ENCODE peak calls at places on chromosomes 13 and 19, in seven cellular contexts. One of them, this sample, is unnamed.

GRCh38 chr13:19959141-19959830 is 759 bp downstream of the ZMYM2 start:
- DNase-seq in stimulated activated CD8-positive, alpha-beta memory T cell treated with anti-CD3 and anti-CD28 coated beads, Interleukin-12 subunit alpha, Interleukin-12 subunit beta, amount 100 ng/mL, for 4 hours: peak; percentile 56
- DNase-seq in HCT116: peak; percentile 8
- DNase-seq in stimulated activated CD4-positive, alpha-beta T cell treated with anti-CD3 and anti-CD28 coated beads, Interleukin-1b, Interleukin-23, amount 100 ng/mL, for 4 hours: peak; percentile 57
- DNase-seq in CD8-positive, alpha-beta memory T cell: peak; percentile 70
- DNase-seq in A549: peak; percentile 19
- DNase-seq in RWPE1: peak; percentile 38
- DNase-seq in this sample: peak; percentile 71

GRCh38 chr13:48783181-48783630 is 129.5 kb downstream of the CYSLTR2 start:
- DNase-seq in stimulated activated CD8-positive, alpha-beta memory T cell treated with anti-CD3 and anti-CD28 coated beads, Interleukin-12 subunit alpha, Interleukin-12 subunit beta, amount 100 ng/mL, for 4 hours: no peak
- DNase-seq in HCT116: no peak
- DNase-seq in stimulated activated CD4-positive, alpha-beta T cell treated with anti-CD3 and anti-CD28 coated beads, Interleukin-1b, Interleukin-23, amount 100 ng/mL, for 4 hours: no peak
- DNase-seq in CD8-positive, alpha-beta memory T cell: no peak
- DNase-seq in A549: peak; percentile 10
- DNase-seq in RWPE1: peak; percentile 43
- DNase-seq in this sample: peak; percentile 11

GRCh38 chr13:108700421-108701170 is 71.2 kb downstream of the MYO16 start:
- DNase-seq in stimulated activated CD8-positive, alpha-beta memory T cell treated with anti-CD3 and anti-CD28 coated beads, Interleukin-12 subunit alpha, Interleukin-12 subunit beta, amount 100 ng/mL, for 4 hours: no peak
- DNase-seq in HCT116: no peak
- DNase-seq in stimulated activated CD4-positive, alpha-beta T cell treated with anti-CD3 and anti-CD28 coated beads, Interleukin-1b, Interleukin-23, amount 100 ng/mL, for 4 hours: no peak
- DNase-seq in CD8-positive, alpha-beta memory T cell: no peak
- DNase-seq in A549: peak; percentile 4
- DNase-seq in RWPE1: peak; percentile 31
- DNase-seq in this sample: no peak

GRCh38 chr19:32206065-32206464 is 139.3 kb upstream of the ZNF507 start:
- DNase-seq in stimulated activated CD8-positive, alpha-beta memory T cell treated with anti-CD3 and anti-CD28 coated beads, Interleukin-12 subunit alpha, Interleukin-12 subunit beta, amount 100 ng/mL, for 4 hours: no peak
- DNase-seq in HCT116: no peak
- DNase-seq in stimulated activated CD4-positive, alpha-beta T cell treated with anti-CD3 and anti-CD28 coated beads, Interleukin-1b, Interleukin-23, amount 100 ng/mL, for 4 hours: no peak
- DNase-seq in CD8-positive, alpha-beta memory T cell: no peak
- DNase-seq in A549: no peak
- DNase-seq in RWPE1: no peak
- DNase-seq in this sample: no peak

GRCh38 chr13:45231722-45232121 is 30.9 kb upstream of the KCTD4 start:
- DNase-seq in stimulated activated CD8-positive, alpha-beta memory T cell treated with anti-CD3 and anti-CD28 coated beads, Interleukin-12 subunit alpha, Interleukin-12 subunit beta, amount 100 ng/mL, for 4 hours: no peak
- DNase-seq in HCT116: no peak
- DNase-seq in stimulated activated CD4-positive, alpha-beta T cell treated with anti-CD3 and anti-CD28 coated beads, Interleukin-1b, Interleukin-23, amount 100 ng/mL, for 4 hours: no peak
- DNase-seq in CD8-positive, alpha-beta memory T cell: no peak
- DNase-seq in A549: no peak
- DNase-seq in RWPE1: no peak
- DNase-seq in this sample: no peak

GRCh38 chr19:38062959-38063786 is 156.2 kb downstream of the SIPA1L3 start:
- DNase-seq in stimulated activated CD8-positive, alpha-beta memory T cell treated with anti-CD3 and anti-CD28 coated beads, Interleukin-12 subunit alpha, Interleukin-12 subunit beta, amount 100 ng/mL, for 4 hours: no peak
- DNase-seq in HCT116: no peak
- DNase-seq in stimulated activated CD4-positive, alpha-beta T cell treated with anti-CD3 and anti-CD28 coated beads, Interleukin-1b, Interleukin-23, amount 100 ng/mL, for 4 hours: no peak
- DNase-seq in CD8-positive, alpha-beta memory T cell: no peak
- DNase-seq in A549: no peak
- DNase-seq in RWPE1: no peak
- DNase-seq in this sample: no peak

GRCh38 chr19:3175761-3176714 is 2.5 kb upstream of the S1PR4 start:
- DNase-seq in stimulated activated CD8-positive, alpha-beta memory T cell treated with anti-CD3 and anti-CD28 coated beads, Interleukin-12 subunit alpha, Interleukin-12 subunit beta, amount 100 ng/mL, for 4 hours: no peak
- DNase-seq in HCT116: peak; percentile 65
- DNase-seq in stimulated activated CD4-positive, alpha-beta T cell treated with anti-CD3 and anti-CD28 coated beads, Interleukin-1b, Interleukin-23, amount 100 ng/mL, for 4 hours: no peak
- DNase-seq in CD8-positive, alpha-beta memory T cell: peak; percentile 44
- DNase-seq in A549: no peak
- DNase-seq in RWPE1: peak; percentile 45
- DNase-seq in this sample: no peak

GRCh38 chr13:43551897-43552456 is 234.8 kb downstream of the ENOX1 start:
- DNase-seq in stimulated activated CD8-positive, alpha-beta memory T cell treated with anti-CD3 and anti-CD28 coated beads, Interleukin-12 subunit alpha, Interleukin-12 subunit beta, amount 100 ng/mL, for 4 hours: no peak
- DNase-seq in HCT116: no peak
- DNase-seq in stimulated activated CD4-positive, alpha-beta T cell treated with anti-CD3 and anti-CD28 coated beads, Interleukin-1b, Interleukin-23, amount 100 ng/mL, for 4 hours: no peak
- DNase-seq in CD8-positive, alpha-beta memory T cell: no peak
- DNase-seq in A549: no peak
- DNase-seq in RWPE1: no peak
- DNase-seq in this sample: no peak

GRCh38 chr13:51283361-51283760 is 56.1 kb upstream of the SERPINE3 start:
- DNase-seq in stimulated activated CD8-positive, alpha-beta memory T cell treated with anti-CD3 and anti-CD28 coated beads, Interleukin-12 subunit alpha, Interleukin-12 subunit beta, amount 100 ng/mL, for 4 hours: no peak
- DNase-seq in HCT116: no peak
- DNase-seq in stimulated activated CD4-positive, alpha-beta T cell treated with anti-CD3 and anti-CD28 coated beads, Interleukin-1b, Interleukin-23, amount 100 ng/mL, for 4 hours: no peak
- DNase-seq in CD8-positive, alpha-beta memory T cell: no peak
- DNase-seq in A549: no peak
- DNase-seq in RWPE1: no peak
- DNase-seq in this sample: no peak

GRCh38 chr19:50745221-50745620 is 22.1 kb downstream of the CLEC11A start:
- DNase-seq in stimulated activated CD8-positive, alpha-beta memory T cell treated with anti-CD3 and anti-CD28 coated beads, Interleukin-12 subunit alpha, Interleukin-12 subunit beta, amount 100 ng/mL, for 4 hours: no peak
- DNase-seq in HCT116: no peak
- DNase-seq in stimulated activated CD4-positive, alpha-beta T cell treated with anti-CD3 and anti-CD28 coated beads, Interleukin-1b, Interleukin-23, amount 100 ng/mL, for 4 hours: no peak
- DNase-seq in CD8-positive, alpha-beta memory T cell: no peak
- DNase-seq in A549: no peak
- DNase-seq in RWPE1: no peak
- DNase-seq in this sample: no peak

GRCh38 chr19:45231891-45232290 is 13.3 kb downstream of the EXOC3L2 start:
- DNase-seq in stimulated activated CD8-positive, alpha-beta memory T cell treated with anti-CD3 and anti-CD28 coated beads, Interleukin-12 subunit alpha, Interleukin-12 subunit beta, amount 100 ng/mL, for 4 hours: no peak
- DNase-seq in HCT116: no peak
- DNase-seq in stimulated activated CD4-positive, alpha-beta T cell treated with anti-CD3 and anti-CD28 coated beads, Interleukin-1b, Interleukin-23, amount 100 ng/mL, for 4 hours: no peak
- DNase-seq in CD8-positive, alpha-beta memory T cell: no peak
- DNase-seq in A549: no peak
- DNase-seq in RWPE1: peak; percentile 94
- DNase-seq in this sample: no peak

GRCh38 chr13:113849981-113850721 is 13.7 kb downstream of the GAS6 start:
- DNase-seq in stimulated activated CD8-positive, alpha-beta memory T cell treated with anti-CD3 and anti-CD28 coated beads, Interleukin-12 subunit alpha, Interleukin-12 subunit beta, amount 100 ng/mL, for 4 hours: no peak
- DNase-seq in HCT116: no peak
- DNase-seq in stimulated activated CD4-positive, alpha-beta T cell treated with anti-CD3 and anti-CD28 coated beads, Interleukin-1b, Interleukin-23, amount 100 ng/mL, for 4 hours: no peak
- DNase-seq in CD8-positive, alpha-beta memory T cell: no peak
- DNase-seq in A549: no peak
- DNase-seq in RWPE1: no peak
- DNase-seq in this sample: no peak

GRCh38 chr19:19539738-19540703 is 2.0 kb downstream of the CILP2 start:
- DNase-seq in stimulated activated CD8-positive, alpha-beta memory T cell treated with anti-CD3 and anti-CD28 coated beads, Interleukin-12 subunit alpha, Interleukin-12 subunit beta, amount 100 ng/mL, for 4 hours: peak; percentile 51
- DNase-seq in HCT116: peak; percentile 80
- DNase-seq in stimulated activated CD4-positive, alpha-beta T cell treated with anti-CD3 and anti-CD28 coated beads, Interleukin-1b, Interleukin-23, amount 100 ng/mL, for 4 hours: peak; percentile 68
- DNase-seq in CD8-positive, alpha-beta memory T cell: peak; percentile 48
- DNase-seq in A549: no peak
- DNase-seq in RWPE1: peak; percentile 90
- DNase-seq in this sample: peak; percentile 70

GRCh38 chr13:100128373-100128772 is 39.5 kb downstream of the PCCA start:
- DNase-seq in stimulated activated CD8-positive, alpha-beta memory T cell treated with anti-CD3 and anti-CD28 coated beads, Interleukin-12 subunit alpha, Interleukin-12 subunit beta, amount 100 ng/mL, for 4 hours: no peak
- DNase-seq in HCT116: no peak
- DNase-seq in stimulated activated CD4-positive, alpha-beta T cell treated with anti-CD3 and anti-CD28 coated beads, Interleukin-1b, Interleukin-23, amount 100 ng/mL, for 4 hours: peak; percentile 8
- DNase-seq in CD8-positive, alpha-beta memory T cell: no peak
- DNase-seq in A549: peak; percentile 10
- DNase-seq in RWPE1: no peak
- DNase-seq in this sample: no peak

GRCh38 chr13:98978280-98978679 is 416 bp upstream of the DOCK9 start:
- DNase-seq in stimulated activated CD8-positive, alpha-beta memory T cell treated with anti-CD3 and anti-CD28 coated beads, Interleukin-12 subunit alpha, Interleukin-12 subunit beta, amount 100 ng/mL, for 4 hours: no peak
- DNase-seq in HCT116: peak; percentile 15
- DNase-seq in stimulated activated CD4-positive, alpha-beta T cell treated with anti-CD3 and anti-CD28 coated beads, Interleukin-1b, Interleukin-23, amount 100 ng/mL, for 4 hours: no peak
- DNase-seq in CD8-positive, alpha-beta memory T cell: no peak
- DNase-seq in A549: no peak
- DNase-seq in RWPE1: peak; percentile 80
- DNase-seq in this sample: no peak

GRCh38 chr19:45981350-45981749 is 7.7 kb upstream of the NOVA2 start:
- DNase-seq in stimulated activated CD8-positive, alpha-beta memory T cell treated with anti-CD3 and anti-CD28 coated beads, Interleukin-12 subunit alpha, Interleukin-12 subunit beta, amount 100 ng/mL, for 4 hours: no peak
- DNase-seq in HCT116: no peak
- DNase-seq in stimulated activated CD4-positive, alpha-beta T cell treated with anti-CD3 and anti-CD28 coated beads, Interleukin-1b, Interleukin-23, amount 100 ng/mL, for 4 hours: no peak
- DNase-seq in CD8-positive, alpha-beta memory T cell: no peak
- DNase-seq in A549: no peak
- DNase-seq in RWPE1: no peak
- DNase-seq in this sample: no peak

GRCh38 chr19:49335784-49336481 is 727 bp downstream of the CD37 start:
- DNase-seq in stimulated activated CD8-positive, alpha-beta memory T cell treated with anti-CD3 and anti-CD28 coated beads, Interleukin-12 subunit alpha, Interleukin-12 subunit beta, amount 100 ng/mL, for 4 hours: no peak
- DNase-seq in HCT116: no peak
- DNase-seq in stimulated activated CD4-positive, alpha-beta T cell treated with anti-CD3 and anti-CD28 coated beads, Interleukin-1b, Interleukin-23, amount 100 ng/mL, for 4 hours: no peak
- DNase-seq in CD8-positive, alpha-beta memory T cell: peak; percentile 34
- DNase-seq in A549: no peak
- DNase-seq in RWPE1: no peak
- DNase-seq in this sample: no peak

GRCh38 chr19:461664-462551 is 1.1 kb upstream of the SHC2 start:
- DNase-seq in stimulated activated CD8-positive, alpha-beta memory T cell treated with anti-CD3 and anti-CD28 coated beads, Interleukin-12 subunit alpha, Interleukin-12 subunit beta, amount 100 ng/mL, for 4 hours: no peak
- DNase-seq in HCT116: no peak
- DNase-seq in stimulated activated CD4-positive, alpha-beta T cell treated with anti-CD3 and anti-CD28 coated beads, Interleukin-1b, Interleukin-23, amount 100 ng/mL, for 4 hours: peak; percentile 3
- DNase-seq in CD8-positive, alpha-beta memory T cell: no peak
- DNase-seq in A549: no peak
- DNase-seq in RWPE1: peak; percentile 13
- DNase-seq in this sample: peak; percentile 59

GRCh38 chr19:7489609-7490044 is 792 bp upstream of the PEX11G start:
- DNase-seq in stimulated activated CD8-positive, alpha-beta memory T cell treated with anti-CD3 and anti-CD28 coated beads, Interleukin-12 subunit alpha, Interleukin-12 subunit beta, amount 100 ng/mL, for 4 hours: no peak
- DNase-seq in HCT116: no peak
- DNase-seq in stimulated activated CD4-positive, alpha-beta T cell treated with anti-CD3 and anti-CD28 coated beads, Interleukin-1b, Interleukin-23, amount 100 ng/mL, for 4 hours: no peak
- DNase-seq in CD8-positive, alpha-beta memory T cell: no peak
- DNase-seq in A549: no peak
- DNase-seq in RWPE1: no peak
- DNase-seq in this sample: no peak

GRCh38 chr13:46181799-46182490 is at the start of gene LCP1:
- DNase-seq in stimulated activated CD8-positive, alpha-beta memory T cell treated with anti-CD3 and anti-CD28 coated beads, Interleukin-12 subunit alpha, Interleukin-12 subunit beta, amount 100 ng/mL, for 4 hours: peak; percentile 50
- DNase-seq in HCT116: no peak
- DNase-seq in stimulated activated CD4-positive, alpha-beta T cell treated with anti-CD3 and anti-CD28 coated beads, Interleukin-1b, Interleukin-23, amount 100 ng/mL, for 4 hours: peak; percentile 34
- DNase-seq in CD8-positive, alpha-beta memory T cell: peak; percentile 91
- DNase-seq in A549: no peak
- DNase-seq in RWPE1: no peak
- DNase-seq in this sample: no peak

GRCh38 chr13:87889241-87889640 is 218.1 kb downstream of the SLITRK5 start:
- DNase-seq in stimulated activated CD8-positive, alpha-beta memory T cell treated with anti-CD3 and anti-CD28 coated beads, Interleukin-12 subunit alpha, Interleukin-12 subunit beta, amount 100 ng/mL, for 4 hours: no peak
- DNase-seq in HCT116: no peak
- DNase-seq in stimulated activated CD4-positive, alpha-beta T cell treated with anti-CD3 and anti-CD28 coated beads, Interleukin-1b, Interleukin-23, amount 100 ng/mL, for 4 hours: no peak
- DNase-seq in CD8-positive, alpha-beta memory T cell: no peak
- DNase-seq in A549: no peak
- DNase-seq in RWPE1: no peak
- DNase-seq in this sample: no peak

GRCh38 chr19:16266586-16266942 is 58.1 kb upstream of the KLF2 start:
- DNase-seq in stimulated activated CD8-positive, alpha-beta memory T cell treated with anti-CD3 and anti-CD28 coated beads, Interleukin-12 subunit alpha, Interleukin-12 subunit beta, amount 100 ng/mL, for 4 hours: no peak
- DNase-seq in HCT116: no peak
- DNase-seq in stimulated activated CD4-positive, alpha-beta T cell treated with anti-CD3 and anti-CD28 coated beads, Interleukin-1b, Interleukin-23, amount 100 ng/mL, for 4 hours: peak; percentile 9
- DNase-seq in CD8-positive, alpha-beta memory T cell: peak; percentile 63
- DNase-seq in A549: no peak
- DNase-seq in RWPE1: no peak
- DNase-seq in this sample: no peak

GRCh38 chr13:113319371-113319770 is 22.3 kb downstream of the LAMP1 start:
- DNase-seq in stimulated activated CD8-positive, alpha-beta memory T cell treated with anti-CD3 and anti-CD28 coated beads, Interleukin-12 subunit alpha, Interleukin-12 subunit beta, amount 100 ng/mL, for 4 hours: no peak
- DNase-seq in HCT116: no peak
- DNase-seq in stimulated activated CD4-positive, alpha-beta T cell treated with anti-CD3 and anti-CD28 coated beads, Interleukin-1b, Interleukin-23, amount 100 ng/mL, for 4 hours: no peak
- DNase-seq in CD8-positive, alpha-beta memory T cell: no peak
- DNase-seq in A549: no peak
- DNase-seq in RWPE1: no peak
- DNase-seq in this sample: no peak

GRCh38 chr13:99057310-99057975 is 79.6 kb upstream of the DOCK9 start:
- DNase-seq in stimulated activated CD8-positive, alpha-beta memory T cell treated with anti-CD3 and anti-CD28 coated beads, Interleukin-12 subunit alpha, Interleukin-12 subunit beta, amount 100 ng/mL, for 4 hours: no peak
- DNase-seq in HCT116: no peak
- DNase-seq in stimulated activated CD4-positive, alpha-beta T cell treated with anti-CD3 and anti-CD28 coated beads, Interleukin-1b, Interleukin-23, amount 100 ng/mL, for 4 hours: no peak
- DNase-seq in CD8-positive, alpha-beta memory T cell: no peak
- DNase-seq in A549: peak; percentile 8
- DNase-seq in RWPE1: peak; percentile 45
- DNase-seq in this sample: no peak

GRCh38 chr19:17424743-17425365 is 5.0 kb downstream of the MVB12A start:
- DNase-seq in stimulated activated CD8-positive, alpha-beta memory T cell treated with anti-CD3 and anti-CD28 coated beads, Interleukin-12 subunit alpha, Interleukin-12 subunit beta, amount 100 ng/mL, for 4 hours: no peak
- DNase-seq in HCT116: no peak
- DNase-seq in stimulated activated CD4-positive, alpha-beta T cell treated with anti-CD3 and anti-CD28 coated beads, Interleukin-1b, Interleukin-23, amount 100 ng/mL, for 4 hours: no peak
- DNase-seq in CD8-positive, alpha-beta memory T cell: no peak
- DNase-seq in A549: no peak
- DNase-seq in RWPE1: no peak
- DNase-seq in this sample: peak; percentile 91

GRCh38 chr13:111341886-111342285 is 21.4 kb downstream of the TEX29 start:
- DNase-seq in stimulated activated CD8-positive, alpha-beta memory T cell treated with anti-CD3 and anti-CD28 coated beads, Interleukin-12 subunit alpha, Interleukin-12 subunit beta, amount 100 ng/mL, for 4 hours: no peak
- DNase-seq in HCT116: no peak
- DNase-seq in stimulated activated CD4-positive, alpha-beta T cell treated with anti-CD3 and anti-CD28 coated beads, Interleukin-1b, Interleukin-23, amount 100 ng/mL, for 4 hours: no peak
- DNase-seq in CD8-positive, alpha-beta memory T cell: no peak
- DNase-seq in A549: no peak
- DNase-seq in RWPE1: no peak
- DNase-seq in this sample: no peak

This sample was measured in HAP-1.